ENCODE peak calls at places on chromosomes 6 and 20, in ten cellular contexts. E is foreskin keratinocyte; Q is HFF-Myc; R is cardiac fibroblast; C is IMR-90; A is HL-60; Y is bronchial epithelial cell; Z is A549; L is CD4-positive, alpha-beta T cell; I is B cell. J is an unnamed sample.

GRCh38 chr6:20665290-20665689 is 131.0 kb downstream of the CDKAL1 start:
- DNase-seq in E (no peak), Q (no peak), R (no peak), C (no peak), A (no peak), Y (no peak), Z (no peak), L (no peak), I (no peak), J (no peak)

GRCh38 chr6:138682722-138683521 is 90.6 kb upstream of the CCDC28A start:
- DNase-seq in E (peak), Q (peak), R (peak), C (peak), A (no peak), Y (peak), Z (no peak), L (no peak), I (no peak), J (peak)

GRCh38 chr6:128570439-128571063 is 50.2 kb upstream of the PTPRK start:
- DNase-seq in E (peak), Q (no peak), R (no peak), C (no peak), A (no peak), Y (peak), Z (no peak), L (no peak), I (no peak), J (peak)

GRCh38 chr6:5930968-5931367 is 75.8 kb downstream of the NRN1 start:
- DNase-seq in E (no peak), Q (no peak), R (no peak), C (no peak), A (no peak), Y (no peak), Z (no peak), L (no peak), I (no peak), J (no peak)

GRCh38 chr20:13984211-13984610 is 6.2 kb downstream of the SEL1L2 start:
- DNase-seq in E (no peak), Q (no peak), R (no peak), C (no peak), A (no peak), Y (no peak), Z (peak), L (no peak), I (no peak), J (peak)

GRCh38 chr6:84768442-84769174 is 4.2 kb upstream of the TBX18 start:
- DNase-seq in E (no peak), Q (no peak), R (peak), C (no peak), A (no peak), Y (no peak), Z (peak), L (no peak), I (no peak), J (no peak)

GRCh38 chr6:1635305-1636010 is 25.7 kb downstream of the FOXC1 start:
- DNase-seq in E (no peak), Q (no peak), R (no peak), C (no peak), A (no peak), Y (no peak), Z (no peak), L (no peak), I (no peak), J (no peak)

GRCh38 chr6:108423982-108424695 is 129.3 kb downstream of the AFG1L start:
- DNase-seq in E (no peak), Q (no peak), R (peak), C (no peak), A (no peak), Y (no peak), Z (no peak), L (no peak), I (no peak), J (no peak)

GRCh38 chr6:155495011-155495768 is 39.6 kb upstream of the NOX3 start:
- DNase-seq in E (no peak), Q (peak), R (peak), C (peak), A (no peak), Y (no peak), Z (no peak), L (no peak), I (no peak), J (peak)

GRCh38 chr6:50819906-50820589 is 1.4 kb downstream of the TFAP2B start:
- DNase-seq in E (peak), Q (no peak), R (no peak), C (no peak), A (no peak), Y (no peak), Z (no peak), L (no peak), I (no peak), J (no peak)

GRCh38 chr6:146200136-146200708 is 171.4 kb downstream of the GRM1 start:
- DNase-seq in E (no peak), Q (no peak), R (no peak), C (no peak), A (no peak), Y (no peak), Z (no peak), L (no peak), I (no peak), J (no peak)

GRCh38 chr6:36052092-36052491 is 24.5 kb downstream of the MAPK14 start:
- DNase-seq in E (no peak), Q (no peak), R (peak), C (no peak), A (no peak), Y (no peak), Z (no peak), L (no peak), I (no peak), J (no peak)

GRCh38 chr20:22924036-22924737 is 110.9 kb upstream of the SSTR4 start:
- DNase-seq in E (peak), Q (no peak), R (no peak), C (no peak), A (no peak), Y (peak), Z (no peak), L (no peak), I (no peak), J (no peak)

GRCh38 chr6:116393430-116393829 is 22.7 kb downstream of the DSE start:
- DNase-seq in E (no peak), Q (no peak), R (no peak), C (no peak), A (no peak), Y (no peak), Z (peak), L (no peak), I (peak), J (peak)

GRCh38 chr6:10522929-10523573 is 1.9 kb downstream of the GCNT2 start:
- DNase-seq in E (peak), Q (no peak), R (no peak), C (no peak), A (no peak), Y (peak), Z (no peak), L (no peak), I (no peak), J (no peak)

GRCh38 chr6:19446570-19446969 is 390.6 kb upstream of the ID4 start:
- DNase-seq in E (peak), Q (no peak), R (no peak), C (no peak), A (no peak), Y (peak), Z (no peak), L (no peak), I (no peak), J (no peak)

GRCh38 chr20:61303217-61303616 is 51.2 kb downstream of the CDH4 start:
- DNase-seq in E (no peak), Q (no peak), R (no peak), C (no peak), A (no peak), Y (no peak), Z (no peak), L (no peak), I (no peak), J (no peak)

GRCh38 chr6:79466222-79466834 is 70.9 kb downstream of the LCA5 start:
- DNase-seq in E (no peak), Q (no peak), R (peak), C (peak), A (no peak), Y (peak), Z (no peak), L (no peak), I (no peak), J (peak)

GRCh38 chr20:63540417-63541186 is 3.4 kb upstream of the PTK6 start:
- DNase-seq in E (no peak), Q (no peak), R (no peak), C (peak), A (no peak), Y (no peak), Z (no peak), L (no peak), I (no peak), J (no peak)

GRCh38 chr6:36722879-36723278 is 25.3 kb downstream of the RAB44 start:
- DNase-seq in E (peak), Q (no peak), R (no peak), C (no peak), A (no peak), Y (peak), Z (no peak), L (no peak), I (no peak), J (no peak)

GRCh38 chr6:166541366-166541765 is 45.1 kb downstream of the RAMACL start:
- DNase-seq in E (no peak), Q (no peak), R (no peak), C (no peak), A (no peak), Y (no peak), Z (no peak), L (no peak), I (no peak), J (no peak)

GRCh38 chr6:147000545-147001488 is 203.4 kb upstream of the STXBP5 start:
- DNase-seq in E (no peak), Q (peak), R (peak), C (peak), A (no peak), Y (peak), Z (no peak), L (no peak), I (no peak), J (peak)

GRCh38 chr6:167485186-167485978 is 160.5 kb downstream of the TTLL2 start:
- DNase-seq in E (no peak), Q (no peak), R (peak), C (no peak), A (no peak), Y (no peak), Z (peak), L (no peak), I (no peak), J (peak)

GRCh38 chr20:58896820-58897219 is 44.3 kb downstream of the GNAS start:
- DNase-seq in E (no peak), Q (no peak), R (no peak), C (no peak), A (no peak), Y (no peak), Z (no peak), L (no peak), I (no peak), J (no peak)

DNA sequence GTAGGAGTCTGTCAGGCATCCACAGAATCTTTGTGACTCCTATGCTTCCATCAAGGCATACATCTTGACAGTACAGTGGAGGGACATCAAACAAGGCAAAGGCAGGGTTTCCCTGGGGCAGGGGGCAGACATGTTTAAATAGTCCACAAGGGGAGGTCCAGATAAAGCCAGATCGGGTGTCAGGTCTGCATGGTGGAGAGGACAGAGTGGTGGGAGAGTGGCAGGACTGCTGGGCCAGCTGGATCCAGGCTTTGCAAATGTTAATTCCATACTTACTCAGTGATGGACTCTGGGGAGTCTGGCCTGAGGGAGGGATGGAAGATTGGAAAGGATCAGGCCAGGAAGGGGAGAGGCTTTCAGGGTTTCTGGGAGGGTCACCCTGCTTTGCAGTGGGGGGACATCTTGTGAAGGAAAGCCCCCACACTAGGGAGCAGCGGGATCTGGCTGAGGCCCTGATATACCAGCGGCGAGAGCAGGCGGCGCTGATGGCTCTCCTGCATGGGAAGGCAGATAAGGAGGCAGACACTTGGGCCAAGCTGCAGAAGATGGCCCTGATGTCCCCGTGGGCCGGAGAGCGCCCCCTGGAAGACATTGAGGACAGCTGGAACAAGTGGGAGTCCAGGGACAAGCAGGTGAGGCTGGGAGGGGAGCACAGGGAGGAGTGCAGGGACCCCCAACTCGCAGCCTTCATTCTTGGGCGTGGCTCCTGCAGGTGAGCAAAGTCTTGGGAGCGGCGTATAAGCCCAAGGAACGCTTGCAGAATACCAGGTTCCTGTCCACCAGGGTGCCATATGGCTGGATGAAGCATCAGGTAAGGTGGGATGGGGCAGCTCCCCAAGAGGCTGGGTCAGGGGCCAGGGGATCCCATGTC is 44.6 kb downstream of the SUN5 start:
- DNase-seq in E (no peak), Q (no peak), R (no peak), C (no peak), A (no peak), Y (no peak), Z (no peak), L (no peak), I (no peak), J (no peak)
- TF ChIP-seq CTCF in E (no peak), Q (no peak), R (no peak), C (no peak), A (no peak), Y (no peak), Z (no peak), L (no peak), I (no peak), J (no peak)

GRCh38 chr6:133240511-133241087 is 558 bp upstream of the EYA4 start:
- DNase-seq in E (no peak), Q (no peak), R (peak), C (peak), A (no peak), Y (peak), Z (peak), L (no peak), I (peak), J (no peak)
- TF ChIP-seq CTCF in E (no peak), Q (no peak), R (no peak), C (peak), A (no peak), Y (peak), Z (no peak), L (no peak), I (no peak), J (no peak)

DNA sequence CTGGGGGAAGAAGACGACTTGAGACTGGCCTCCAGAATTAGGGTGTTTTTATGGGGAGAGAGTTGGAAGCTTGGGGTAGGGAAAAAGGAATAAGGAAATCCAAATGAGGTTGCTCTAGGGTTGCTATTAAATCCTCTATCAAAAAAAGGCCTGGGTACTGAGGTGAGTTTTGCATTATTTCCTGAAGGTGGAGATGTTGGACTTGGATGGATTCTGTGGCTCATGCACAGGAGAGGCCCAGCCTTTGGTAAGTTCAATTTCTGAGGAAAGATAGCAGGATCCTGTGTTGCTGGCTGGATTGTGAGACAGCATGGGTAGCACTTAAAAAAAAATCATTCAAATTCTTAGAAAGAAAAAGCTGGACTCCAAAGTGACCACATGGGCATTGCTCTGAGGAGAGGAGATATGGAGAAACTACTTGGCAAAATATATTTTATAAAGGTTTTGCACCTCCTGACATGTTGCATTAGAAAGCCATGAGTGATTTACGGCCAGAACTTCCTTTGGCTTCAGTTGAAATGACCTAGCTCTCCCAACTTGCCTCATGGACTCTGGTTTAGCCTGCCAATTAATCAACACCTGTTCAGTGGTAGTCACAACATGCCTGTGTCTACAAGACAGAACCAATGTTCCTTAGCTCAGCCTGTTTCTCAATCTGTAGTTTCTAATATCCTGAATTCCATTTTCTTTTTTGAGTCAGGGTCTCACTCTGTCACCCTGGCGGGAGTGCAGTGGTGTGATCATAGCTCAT is 152.1 kb upstream of the RALGAPA2 start:
- DNase-seq in E (peak), Q (no peak), R (peak), C (no peak), A (no peak), Y (peak), Z (peak), L (no peak), I (no peak), J (peak)
- TF ChIP-seq CTCF in E (peak), Q (no peak), R (no peak), C (no peak), A (no peak), Y (peak), Z (peak), L (no peak), I (no peak), J (peak)

DNA sequence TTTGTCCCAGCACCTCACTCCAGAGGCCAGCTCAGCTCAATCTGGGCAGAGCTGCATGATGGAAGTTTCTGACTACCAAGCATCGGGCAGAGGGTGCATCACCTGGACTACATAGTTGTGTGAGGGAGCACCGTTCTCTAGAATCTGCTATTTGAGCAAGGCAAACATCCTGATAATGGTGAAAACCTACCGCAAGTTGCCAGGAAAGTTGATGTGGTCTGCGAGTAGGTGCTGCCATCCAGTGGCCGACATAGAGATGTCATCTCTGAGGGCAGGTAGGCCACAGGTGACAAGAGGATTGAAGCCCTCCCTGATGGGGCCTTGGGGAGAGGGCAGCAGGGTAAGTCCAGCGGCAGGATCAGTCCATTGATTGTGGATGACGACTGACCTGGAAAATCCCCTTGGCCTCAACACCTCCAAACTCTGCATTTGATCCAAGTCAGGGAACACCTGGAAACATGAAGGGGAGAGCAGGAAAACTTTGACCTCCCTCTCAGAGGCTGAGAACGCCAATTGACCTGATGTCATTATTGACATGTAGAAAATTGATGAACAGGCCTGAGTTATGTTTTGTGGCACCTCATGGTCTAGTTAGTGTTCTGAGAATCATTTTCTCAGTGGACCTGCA is 3.9 kb upstream of the LPA start:
- DNase-seq in E (peak), Q (no peak), R (no peak), C (no peak), A (peak), Y (peak), Z (peak), L (peak), I (no peak), J (peak)
- TF ChIP-seq CTCF in E (peak), Q (peak), R (no peak), C (no peak), A (peak), Y (peak), Z (peak), L (no peak), I (peak), J (peak)

J was measured in MCF 10A.